ENCODE peak calls at places on chromosomes 5 and 9, in four cellular contexts. F, Y, S and Q are unnamed samples.

GRCh38 chr5:72307573-72307967 is 12.5 kb downstream of the MRPS27 start:
- DNase-seq in F (no peak), Y (no peak), S (no peak), Q (no peak)

GRCh38 chr9:111136180-111136579 is 97.9 kb upstream of the LPAR1 start:
- DNase-seq in F (no peak), Y (no peak), S (no peak), Q (no peak)

GRCh38 chr9:124553738-124554137 is 46.5 kb upstream of the NR5A1 start:
- DNase-seq in F (peak; percentile 86), Y (no peak), S (no peak), Q (peak; percentile 53)

GRCh38 chr9:15755660-15756059 is 202.8 kb downstream of the CCDC171 start:
- DNase-seq in F (no peak), Y (no peak), S (no peak), Q (peak; percentile 60)

GRCh38 chr9:89658931-89659330 is 54.1 kb downstream of the GADD45G start:
- DNase-seq in F (no peak), Y (no peak), S (no peak), Q (no peak)

GRCh38 chr9:93110400-93110855 is 14.4 kb downstream of the CARD19 start:
- DNase-seq in F (no peak), Y (no peak), S (peak; percentile 14), Q (no peak)

GRCh38 chr5:76269259-76269958 is 133.7 kb upstream of the IQGAP2 start:
- DNase-seq in F (no peak), Y (no peak), S (no peak), Q (no peak)

GRCh38 chr5:56129288-56129687 is 103.8 kb downstream of the ANKRD55 start:
- DNase-seq in F (no peak), Y (no peak), S (no peak), Q (no peak)

GRCh38 chr5:43631182-43631910 is 28.4 kb downstream of the NNT start:
- DNase-seq in F (peak; percentile 91), Y (peak; percentile 75), S (peak; percentile 79), Q (peak; percentile 96)

GRCh38 chr5:60677831-60678664 is 21.9 kb downstream of the DEPDC1B start:
- DNase-seq in F (peak; percentile 58), Y (peak; percentile 38), S (no peak), Q (peak; percentile 79)

GRCh38 chr5:147063971-147064370 is 170.9 kb upstream of the STK32A start:
- DNase-seq in F (no peak), Y (no peak), S (no peak), Q (no peak)

GRCh38 chr9:29214162-29214520 is 1640.9 kb upstream of the C9orf72 start:
- DNase-seq in F (no peak), Y (no peak), S (peak; percentile 88), Q (no peak)

GRCh38 chr5:43227655-43228054 is 35.6 kb downstream of the NIM1K start:
- DNase-seq in F (peak; percentile 82), Y (peak; percentile 56), S (no peak), Q (peak; percentile 53)

GRCh38 chr9:136327313-136327971 is at the start of gene GPSM1:
- DNase-seq in F (peak; percentile 81), Y (peak; percentile 89), S (peak; percentile 67), Q (peak; percentile 79)

GRCh38 chr9:36980148-36980974 is 53.7 kb downstream of the PAX5 start:
- DNase-seq in F (no peak), Y (peak; percentile 35), S (peak; percentile 88), Q (no peak)
- H3K27me3 ChIP-seq in F (peaks cover 54% of the 10 kb centered on the region), Y (peaks cover 6% of the 10 kb centered on the region), S (peaks cover 31% of the 10 kb centered on the region), Q (peaks cover 86% of the 10 kb centered on the region)

GRCh38 chr5:126438871-126439270 is 15.7 kb downstream of the GRAMD2B start:
- DNase-seq in F (no peak), Y (no peak), S (no peak), Q (no peak)
- H3K9ac ChIP-seq in F (no peak overlapping the region), Y (no peak overlapping the region), S (no peak overlapping the region), Q (no peak overlapping the region)

GRCh38 chr5:139884734-139885133 is 89.1 kb downstream of the PSD2 start:
- DNase-seq in F (no peak), Y (no peak), S (no peak), Q (no peak)

GRCh38 chr5:139884144-139884543 is 88.5 kb downstream of the PSD2 start:
- DNase-seq in F (no peak), Y (no peak), S (no peak), Q (no peak)

GRCh38 chr5:139885172-139885856 is 89.7 kb downstream of the PSD2 start:
- DNase-seq in F (no peak), Y (no peak), S (no peak), Q (no peak)

GRCh38 chr5:139881145-139881733 is 85.6 kb downstream of the PSD2 start:
- DNase-seq in F (no peak), Y (no peak), S (no peak), Q (no peak)

DNA sequence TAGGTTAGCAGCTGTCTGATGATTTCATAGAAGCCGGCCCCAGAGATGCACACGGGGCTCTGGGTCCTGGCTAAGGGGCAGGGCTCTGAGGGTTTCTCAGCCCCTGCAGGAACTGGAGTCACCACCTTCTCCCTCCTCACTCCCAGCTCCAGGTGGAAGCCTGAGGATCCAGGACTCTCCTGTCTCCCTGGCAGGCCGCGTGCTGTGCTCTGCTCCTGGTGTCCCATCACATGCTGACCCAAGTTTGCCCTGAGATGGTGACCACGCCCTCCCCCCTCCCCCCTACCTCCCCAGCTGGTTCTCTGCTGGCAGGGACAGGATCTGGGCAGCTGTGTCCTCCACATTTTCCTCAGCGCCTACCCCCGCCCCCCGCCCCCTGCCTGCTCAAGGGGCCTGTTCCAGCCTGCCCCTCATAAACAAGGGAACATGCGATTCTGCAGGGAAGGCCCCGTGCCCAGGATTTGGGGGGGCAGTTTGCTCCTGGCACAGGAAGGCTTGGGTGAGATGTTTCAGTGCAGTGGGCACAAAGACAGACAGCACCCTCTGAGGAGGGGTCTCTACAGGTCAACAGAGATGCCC is 87.4 kb downstream of the PSD2 start:
- DNase-seq in F (no peak), Y (no peak), S (no peak), Q (no peak)
- H3K27me3 ChIP-seq in F (peaks cover 20% of the 10 kb centered on the region), Y (peaks cover 4% of the 10 kb centered on the region), S (peaks cover 22% of the 10 kb centered on the region), Q (peaks cover 16% of the 10 kb centered on the region)

DNA sequence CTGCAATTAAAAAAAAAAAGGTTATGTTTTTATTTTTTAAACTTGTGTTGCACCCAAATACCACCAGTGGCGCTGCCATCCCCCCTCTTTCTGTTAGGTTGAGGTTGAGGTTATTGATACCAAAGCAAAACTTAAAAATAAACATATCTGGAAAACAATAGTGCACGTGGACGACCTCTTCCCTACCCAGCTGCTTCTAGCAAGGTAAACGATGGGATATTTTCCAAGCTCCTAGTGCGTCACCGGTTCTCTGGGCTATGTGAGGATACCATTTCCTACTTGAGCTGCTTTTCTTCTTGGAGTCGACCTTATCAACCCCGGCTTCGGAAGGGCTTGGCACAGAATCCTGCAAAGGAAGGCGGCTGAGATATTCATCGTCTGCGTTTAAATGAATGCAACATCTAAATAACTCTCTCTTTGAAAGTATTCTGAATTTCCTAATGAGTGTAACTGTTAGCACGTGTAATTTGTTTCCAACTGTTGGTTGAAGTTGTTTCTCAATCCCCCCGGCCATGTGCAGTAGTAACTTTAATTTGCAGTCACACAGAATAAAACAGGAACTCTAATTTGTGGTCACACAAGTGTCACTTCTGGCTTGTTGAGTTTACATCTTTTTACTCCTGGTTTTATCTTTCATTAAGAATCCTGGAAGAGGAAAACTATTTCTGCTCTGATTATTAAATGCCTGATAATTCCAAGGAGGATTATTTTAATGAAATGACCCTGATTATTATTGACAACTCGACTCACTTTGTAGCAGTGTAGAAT is 993 bp downstream of the SCAMP1 start:
- DNase-seq in F (peak; percentile 71), Y (peak; percentile 46), S (peak; percentile 71), Q (peak; percentile 60)
- H3K9ac ChIP-seq in F (peak overlapping the region; percentile 94), Y (peak overlapping the region; percentile 83), S (peak overlapping the region; percentile 78), Q (peak overlapping the region; percentile 96)

DNA sequence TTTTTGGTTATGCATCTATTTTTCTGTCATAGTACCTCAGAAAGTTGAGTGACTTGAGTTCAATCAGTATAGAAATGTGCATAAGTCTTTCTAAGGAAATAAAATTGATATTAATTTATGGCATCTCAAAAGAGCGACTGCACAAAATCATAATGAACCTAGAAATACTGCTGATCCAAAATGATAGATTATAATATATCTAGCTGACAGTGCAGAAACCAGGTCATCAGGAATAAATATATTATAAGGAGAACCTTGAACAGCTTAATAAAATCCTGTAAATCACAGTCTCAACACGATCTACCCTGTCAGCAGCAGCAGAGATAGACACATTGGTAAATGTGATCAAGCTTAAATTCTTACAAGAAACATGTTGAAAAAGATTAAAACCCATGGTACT is 1106.6 kb upstream of the CDH18 start:
- DNase-seq in F (no peak), Y (no peak), S (no peak), Q (no peak)
- H3K27me3 ChIP-seq in F (no peaks in the 10 kb centered on the region), Y (no peaks in the 10 kb centered on the region), S (no peaks in the 10 kb centered on the region), Q (no peaks in the 10 kb centered on the region)

GRCh38 chr9:96854877-96855273 is 561 bp upstream of the ZNF782 start:
- DNase-seq in F (no peak), Y (no peak), S (peak; percentile 55), Q (no peak)
- H3K9ac ChIP-seq in F (peak overlapping the region; percentile 79), Y (no peak overlapping the region), S (no peak overlapping the region), Q (peak overlapping the region; percentile 88)

DNA sequence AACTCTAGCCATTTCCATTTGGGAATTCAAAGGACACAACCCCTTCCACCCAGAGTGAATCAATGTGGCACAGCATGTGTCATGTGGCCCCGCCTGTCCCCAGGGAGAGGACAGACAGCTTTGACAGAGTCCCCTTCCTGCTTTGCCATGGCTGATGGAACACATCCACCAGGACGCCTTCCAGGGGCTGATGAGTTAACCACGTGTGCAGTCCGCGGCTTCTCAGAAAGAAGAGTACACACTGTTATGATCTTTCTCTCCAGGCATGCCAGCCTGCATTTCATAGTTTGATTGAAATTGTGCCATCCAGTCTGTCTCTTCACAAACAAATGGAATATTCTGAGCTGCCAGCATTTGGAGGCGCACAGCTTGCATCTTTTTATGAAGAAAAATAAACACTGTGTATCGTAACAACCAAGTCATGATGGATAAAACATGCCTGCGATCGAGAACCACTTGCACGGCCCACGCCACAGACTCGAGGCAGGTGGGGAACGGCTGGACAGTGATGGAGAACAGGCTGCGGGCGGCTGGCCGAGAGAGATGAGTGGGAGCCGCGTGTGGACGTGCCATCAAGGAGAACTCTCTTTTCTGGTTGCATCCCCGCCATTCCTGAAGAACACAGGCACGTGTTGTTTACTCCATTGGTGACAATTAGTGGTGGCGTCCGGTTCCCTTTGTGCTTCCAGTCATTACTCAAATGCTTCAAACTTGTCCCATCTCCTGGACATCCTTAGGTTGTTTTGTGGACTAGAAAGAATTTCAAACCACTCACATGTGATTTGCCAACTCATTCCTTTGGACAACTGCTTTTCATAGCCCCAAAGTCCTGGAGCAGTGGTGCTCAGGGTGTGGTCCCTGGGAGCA is 220.2 kb downstream of the AGTPBP1 start:
- DNase-seq in F (peak; percentile 63), Y (no peak), S (no peak), Q (no peak)
- H3K27me3 ChIP-seq in F (peaks cover 12% of the 10 kb centered on the region), Y (peaks cover 2% of the 10 kb centered on the region), S (peaks cover 22% of the 10 kb centered on the region), Q (peaks cover 35% of the 10 kb centered on the region)

DNA sequence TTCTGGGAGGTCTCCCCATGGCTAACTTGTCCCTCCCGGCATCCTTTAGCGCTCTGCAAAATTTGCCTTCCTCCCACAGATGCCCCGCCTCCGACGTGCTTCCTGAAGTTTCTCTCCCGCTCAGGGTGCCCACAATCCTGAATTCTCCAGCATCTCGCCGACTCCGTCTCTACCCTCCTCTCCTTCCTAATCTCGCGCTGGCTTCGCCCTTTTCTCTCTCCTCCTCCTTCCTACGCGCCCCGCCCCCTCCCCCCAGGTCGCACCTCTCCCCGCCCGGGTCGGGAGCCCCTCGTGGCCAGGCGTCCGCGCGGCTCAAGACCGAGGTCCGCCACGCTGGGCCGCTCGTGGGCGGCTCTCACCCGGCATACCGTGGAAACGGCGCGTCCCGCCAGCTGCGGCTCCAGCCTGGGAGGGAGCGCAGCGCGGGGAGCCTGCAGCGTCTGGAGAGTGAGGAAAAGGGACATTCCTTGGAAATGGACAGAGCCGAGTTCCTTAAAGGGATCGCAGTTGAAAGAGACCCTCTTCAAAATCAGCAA is 4.8 kb upstream of the IRX2 start:
- DNase-seq in F (peak; percentile 95), Y (no peak), S (peak; percentile 93), Q (no peak)
- H3K9ac ChIP-seq in F (peak overlapping the region; percentile 82), Y (no peak overlapping the region), S (peak overlapping the region; percentile 47), Q (peak overlapping the region; percentile 71)